ENCODE peak calls at places on chromosomes 5 and 9, in seven cellular contexts. P is AG09309, W is brain microvascular endothelial cell, A is fibroblast of mammary gland, E is IMR-90, V is uterus, S is right atrium auricular region. C is an unnamed sample.

GRCh38 chr5:39670391-39670790 is 245.6 kb upstream of the DAB2 start:
- DNase-seq in P (no peak), E (no peak), V (no peak), W (no peak), A (no peak), S (no peak), C (no peak)

GRCh38 chr5:138439537-138440225 is 824 bp downstream of the REEP2 start:
- DNase-seq in S (no peak), V (no peak), W (no peak), A (no peak), P (no peak), E (peak; percentile 3), C (no peak)

GRCh38 chr5:105978011-105978410 is 1692.7 kb downstream of the EFNA5 start:
- DNase-seq in W (no peak), V (no peak), E (no peak), S (no peak), A (no peak), P (no peak), C (no peak)

GRCh38 chr5:93584531-93585053 is 1.6 kb downstream of the NR2F1 start:
- DNase-seq in E (no peak), W (no peak), A (no peak), P (no peak), S (no peak), V (no peak), C (no peak)

GRCh38 chr5:116475232-116475828 is 99.3 kb downstream of the SEMA6A start:
- DNase-seq in E (no peak), W (no peak), P (no peak), V (no peak), S (no peak), A (no peak), C (no peak)

GRCh38 chr9:33742519-33742918 is 52.8 kb upstream of the PRSS3 start:
- DNase-seq in A (no peak), W (no peak), E (no peak), V (no peak), S (no peak), P (no peak), C (no peak)

GRCh38 chr9:135230817-135231520 is 143.5 kb downstream of the OLFM1 start:
- DNase-seq in P (no peak), E (no peak), V (no peak), A (no peak), S (no peak), W (no peak), C (no peak)

GRCh38 chr9:34492051-34492450 is 30.7 kb downstream of the ENHO start:
- DNase-seq in A (no peak), S (no peak), E (no peak), W (no peak), P (no peak), V (no peak), C (no peak)

GRCh38 chr9:70021026-70021571 is 22.5 kb upstream of the MAMDC2 start:
- DNase-seq in V (peak; percentile 51), A (peak; percentile 93), E (peak; percentile 97), S (no peak), P (peak; percentile 63), W (peak; percentile 89), C (peak; percentile 41)

GRCh38 chr9:8611153-8611552 is 811.6 kb upstream of the DMAC1 start:
- DNase-seq in W (no peak), A (no peak), E (no peak), S (no peak), P (no peak), V (no peak), C (no peak)

GRCh38 chr5:35089688-35090314 is 42.1 kb upstream of the AGXT2 start:
- DNase-seq in E (peak; percentile 72), V (peak; percentile 62), S (no peak), P (peak; percentile 40), A (peak; percentile 82), W (peak; percentile 60), C (peak; percentile 59)

GRCh38 chr5:127517110-127517479 is 345 bp upstream of the PRRC1 start:
- DNase-seq in A (peak; percentile 68), V (no peak), E (peak; percentile 23), W (no peak), P (no peak), S (no peak), C (peak; percentile 14)

GRCh38 chr9:121317737-121318630 is 50.0 kb downstream of the GSN start:
- DNase-seq in E (no peak), V (peak; percentile 15), A (no peak), P (no peak), S (no peak), W (no peak), C (no peak)

GRCh38 chr9:3794005-3794404 is 268.2 kb upstream of the RFX3 start:
- DNase-seq in P (no peak), V (no peak), A (no peak), W (no peak), E (peak; percentile 15), S (no peak), C (no peak)

GRCh38 chr9:98085955-98086354 is 29.4 kb downstream of the NANS start:
- DNase-seq in E (no peak), P (no peak), A (peak; percentile 30), W (no peak), S (no peak), V (no peak), C (no peak)

GRCh38 chr9:27945386-27945785 is 372.1 kb upstream of the C9orf72 start:
- DNase-seq in S (no peak), A (peak; percentile 0), E (no peak), P (no peak), W (peak; percentile 1), V (no peak), C (no peak)

GRCh38 chr9:91403665-91404543 is 19.7 kb downstream of the NFIL3 start:
- DNase-seq in E (no peak), A (no peak), P (no peak), W (no peak), V (no peak), S (no peak), C (no peak)

GRCh38 chr9:2726620-2727335 is 9.5 kb downstream of the KCNV2 start:
- DNase-seq in E (peak; percentile 45), S (no peak), P (no peak), A (peak; percentile 63), W (no peak), V (no peak), C (no peak)

GRCh38 chr5:147673276-147673675 is 109.3 kb downstream of the JAKMIP2 start:
- DNase-seq in S (no peak), E (no peak), A (no peak), W (no peak), P (no peak), V (no peak), C (no peak)

GRCh38 chr5:142211918-142212317 is 103.3 kb downstream of the NDFIP1 start:
- DNase-seq in P (no peak), A (no peak), E (no peak), V (no peak), S (no peak), W (no peak), C (no peak)

GRCh38 chr5:65022932-65023331 is 254.2 kb downstream of the CWC27 start:
- DNase-seq in P (no peak), W (no peak), E (no peak), V (no peak), A (no peak), S (no peak), C (no peak)

GRCh38 chr5:6359534-6359933 is 18.8 kb downstream of the MED10 start:
- DNase-seq in A (no peak), V (no peak), E (no peak), S (peak; percentile 28), P (no peak), W (no peak), C (no peak)

GRCh38 chr9:37925786-37926736 is 22.1 kb upstream of the SLC25A51 start:
- DNase-seq in P (no peak), A (peak; percentile 37), V (no peak), W (no peak), S (no peak), E (no peak), C (no peak)

GRCh38 chr5:40266952-40267351 is 412.8 kb upstream of the PTGER4 start:
- DNase-seq in W (no peak), V (no peak), S (no peak), E (no peak), A (no peak), P (no peak), C (no peak)

GRCh38 chr9:92010705-92011536 is 60.9 kb upstream of the ROR2 start:
- DNase-seq in S (peak; percentile 34), A (peak; percentile 16), P (no peak), E (no peak), V (no peak), W (no peak), C (no peak)

GRCh38 chr9:110157812-110158629 is 49.9 kb downstream of the C9orf152 start:
- DNase-seq in A (no peak), P (no peak), E (no peak), V (no peak), W (no peak), S (no peak), C (no peak)

GRCh38 chr9:110160685-110161084 is 47.3 kb downstream of the C9orf152 start:
- DNase-seq in W (no peak), A (no peak), S (no peak), V (no peak), E (no peak), P (no peak), C (no peak)

GRCh38 chr9:110160163-110160562 is 47.8 kb downstream of the C9orf152 start:
- DNase-seq in S (no peak), E (peak; percentile 48), A (no peak), W (peak; percentile 54), V (no peak), P (no peak), C (no peak)

GRCh38 chr9:110156902-110157301 is 51.1 kb downstream of the C9orf152 start:
- DNase-seq in W (peak; percentile 18), V (no peak), P (peak; percentile 63), S (no peak), E (no peak), A (peak; percentile 88), C (peak; percentile 86)

DNA sequence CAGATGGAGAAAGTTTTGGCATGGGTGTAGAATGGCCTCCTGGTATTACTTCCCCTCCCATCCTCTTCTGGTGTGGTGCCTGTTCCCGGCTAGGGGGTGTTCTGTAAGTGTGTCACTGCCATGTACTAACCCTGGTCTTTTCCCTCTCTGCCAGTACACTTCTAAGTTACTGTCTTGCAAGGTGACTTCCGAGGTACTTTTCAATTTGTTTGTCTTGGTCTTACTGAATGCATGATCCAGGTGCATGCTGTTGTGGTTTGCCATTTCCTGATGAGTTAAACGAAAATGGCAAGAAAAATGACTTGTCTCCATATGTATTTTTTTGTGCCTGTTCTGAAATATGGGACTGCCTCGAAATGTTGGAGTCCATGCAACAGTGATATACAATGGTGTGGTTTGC is 46.0 kb downstream of the C9orf152 start:
- DNase-seq in A (no peak), E (no peak), P (no peak), V (no peak), W (no peak), S (no peak), C (no peak)
- H3K4me3 ChIP-seq in A (no peak overlapping the region), E (no peak overlapping the region), P (no peak overlapping the region), V (no peak overlapping the region), W (no peak overlapping the region), S (no peak overlapping the region), C (no peak overlapping the region)

GRCh38 chr9:127825319-127826051 is 22.8 kb downstream of the FPGS start:
- DNase-seq in P (no peak), W (no peak), A (no peak), S (no peak), E (no peak), V (no peak), C (no peak)
- TF ChIP-seq CTCF in P (no peak), W (peak; percentile 61), A (no peak), S (peak; percentile 64), E (peak; percentile 25), V (no peak), C (peak; percentile 13)

GRCh38 chr9:133457233-133457632 is 2.5 kb upstream of the CACFD1 start:
- DNase-seq in W (no peak), E (no peak), A (no peak), S (no peak), V (no peak), P (no peak), C (no peak)
- H3K4me3 ChIP-seq in W (no peak overlapping the region), E (no peak overlapping the region), A (no peak overlapping the region), S (no peak overlapping the region), V (no peak overlapping the region), P (no peak overlapping the region), C (no peak overlapping the region)

GRCh38 chr9:99820330-99821186 is 1.1 kb upstream of the NR4A3 start:
- DNase-seq in A (peak; percentile 95), P (peak; percentile 51), W (peak; percentile 71), S (peak; percentile 92), V (peak; percentile 81), E (peak; percentile 89), C (no peak)
- TF ChIP-seq CTCF in A (no peak), P (no peak), W (no peak), S (no peak), V (no peak), E (no peak), C (no peak)